ENCODE peak calls at places on chromosomes 16 and 17, in ten cellular contexts. T is SJSA1; N is T-cell; D is uterus; Z is tibial nerve; H is C1 segment of cervical spinal cord; S is prostate gland; Y is NCI-H1092; E is DMS53; M is CD4-positive, CD25-positive, alpha-beta regulatory T cell. L is an unnamed sample.

GRCh38 chr17:80839401-80839800 is 152.2 kb upstream of the CHMP6 start:
- DNase-seq in T (no peak), N (no peak), D (no peak), Z (no peak), H (peak), S (no peak), Y (peak), E (no peak), M (no peak), L (no peak)

GRCh38 chr16:55136356-55136755 is 187.6 kb upstream of the IRX6 start:
- DNase-seq in T (no peak), N (no peak), D (no peak), Z (no peak), H (no peak), S (no peak), Y (no peak), E (no peak), M (no peak), L (no peak)

GRCh38 chr17:16989230-16989952 is 17.5 kb upstream of the TNFRSF13B start:
- DNase-seq in T (no peak), N (no peak), D (no peak), Z (no peak), H (no peak), S (no peak), Y (no peak), E (no peak), M (no peak), L (peak)

GRCh38 chr17:1684307-1685189 is at the start of gene PRPF8:
- DNase-seq in T (peak), N (peak), D (peak), Z (peak), H (peak), S (peak), Y (peak), E (peak), M (peak), L (peak)

GRCh38 chr17:34720760-34721159 is 141.4 kb downstream of the TMEM132E start:
- DNase-seq in T (no peak), N (no peak), D (no peak), Z (no peak), H (no peak), S (no peak), Y (no peak), E (no peak), M (no peak), L (no peak)

GRCh38 chr17:39781028-39781800 is 43.5 kb downstream of the GRB7 start:
- DNase-seq in T (no peak), N (no peak), D (no peak), Z (no peak), H (no peak), S (no peak), Y (no peak), E (no peak), M (no peak), L (no peak)

GRCh38 chr16:49826515-49826914 is 29.4 kb downstream of the ZNF423 start:
- DNase-seq in T (no peak), N (no peak), D (no peak), Z (no peak), H (no peak), S (no peak), Y (no peak), E (no peak), M (no peak), L (no peak)

GRCh38 chr16:17476414-17477259 is 5.9 kb upstream of the XYLT1 start:
- DNase-seq in T (peak), N (no peak), D (peak), Z (no peak), H (no peak), S (peak), Y (peak), E (peak), M (no peak), L (peak)

GRCh38 chr16:15057755-15058417 is 2.0 kb upstream of the NTAN1 start:
- DNase-seq in T (no peak), N (no peak), D (no peak), Z (no peak), H (no peak), S (no peak), Y (no peak), E (no peak), M (no peak), L (no peak)

GRCh38 chr17:73205326-73205980 is 12.6 kb downstream of the COG1 start:
- DNase-seq in T (no peak), N (no peak), D (no peak), Z (no peak), H (no peak), S (peak), Y (peak), E (peak), M (no peak), L (no peak)

GRCh38 chr17:81323411-81323868 is 28.3 kb upstream of the SLC38A10 start:
- DNase-seq in T (no peak), N (no peak), D (no peak), Z (no peak), H (no peak), S (no peak), Y (no peak), E (no peak), M (no peak), L (no peak)

GRCh38 chr16:81526199-81526598 is 81.6 kb downstream of the CMIP start:
- DNase-seq in T (no peak), N (no peak), D (no peak), Z (no peak), H (no peak), S (no peak), Y (no peak), E (no peak), M (no peak), L (no peak)

GRCh38 chr17:49820773-49821172 is 27.1 kb downstream of the TAC4 start:
- DNase-seq in T (no peak), N (no peak), D (no peak), Z (no peak), H (no peak), S (no peak), Y (no peak), E (no peak), M (no peak), L (no peak)

GRCh38 chr17:6365187-6365943 is 69.6 kb downstream of the AIPL1 start:
- DNase-seq in T (no peak), N (no peak), D (no peak), Z (no peak), H (no peak), S (no peak), Y (no peak), E (no peak), M (no peak), L (no peak)

GRCh38 chr17:19410875-19411291 is at the start of gene RNF112:
- DNase-seq in T (no peak), N (no peak), D (no peak), Z (no peak), H (no peak), S (no peak), Y (no peak), E (no peak), M (no peak), L (no peak)

GRCh38 chr17:49995055-49995738 is at the start of gene DLX3:
- DNase-seq in T (peak), N (no peak), D (peak), Z (no peak), H (no peak), S (peak), Y (peak), E (peak), M (no peak), L (no peak)

GRCh38 chr17:29571486-29571882 is 3.0 kb downstream of the TP53I13 start:
- DNase-seq in T (no peak), N (no peak), D (no peak), Z (no peak), H (no peak), S (no peak), Y (no peak), E (no peak), M (no peak), L (no peak)

GRCh38 chr16:82088483-82088882 is 53.4 kb downstream of the HSD17B2 start:
- DNase-seq in T (no peak), N (no peak), D (peak), Z (no peak), H (no peak), S (peak), Y (no peak), E (no peak), M (no peak), L (no peak)

GRCh38 chr16:4298761-4299522 is 16.9 kb upstream of the GLIS2 start:
- DNase-seq in T (peak), N (no peak), D (peak), Z (no peak), H (no peak), S (peak), Y (no peak), E (no peak), M (no peak), L (no peak)

GRCh38 chr16:54054237-54054780 is 232.3 kb downstream of the IRX3 start:
- DNase-seq in T (no peak), N (no peak), D (no peak), Z (no peak), H (no peak), S (no peak), Y (peak), E (no peak), M (no peak), L (no peak)

GRCh38 chr16:1163567-1164055 is 10.7 kb downstream of the CACNA1H start:
- DNase-seq in T (peak), N (no peak), D (no peak), Z (no peak), H (peak), S (no peak), Y (no peak), E (no peak), M (no peak), L (no peak)

GRCh38 chr17:57612202-57613071 is 132.7 kb downstream of the CCDC182 start:
- DNase-seq in T (no peak), N (no peak), D (no peak), Z (no peak), H (no peak), S (no peak), Y (no peak), E (peak), M (no peak), L (peak)

GRCh38 chr17:8125196-8125946 is 1.5 kb upstream of the HES7 start:
- DNase-seq in T (peak), N (peak), D (peak), Z (peak), H (peak), S (peak), Y (peak), E (peak), M (peak), L (peak)

GRCh38 chr17:61635913-61636432 is 45.0 kb upstream of the NACA2 start:
- DNase-seq in T (peak), N (peak), D (no peak), Z (no peak), H (no peak), S (peak), Y (peak), E (peak), M (peak), L (peak)

GRCh38 chr17:16215965-16216316 is 607 bp upstream of the NCOR1 start:
- DNase-seq in T (no peak), N (peak), D (peak), Z (no peak), H (no peak), S (no peak), Y (no peak), E (peak), M (no peak), L (peak)

GRCh38 chr17:74522381-74523090 is 8.7 kb downstream of the CD300LB start:
- DNase-seq in T (no peak), N (no peak), D (no peak), Z (no peak), H (no peak), S (no peak), Y (no peak), E (no peak), M (no peak), L (no peak)

GRCh38 chr16:17552351-17552750 is 81.6 kb upstream of the XYLT1 start:
- DNase-seq in T (no peak), N (no peak), D (no peak), Z (no peak), H (no peak), S (no peak), Y (no peak), E (no peak), M (no peak), L (no peak)

GRCh38 chr16:16798504-16798903 is 419.6 kb downstream of the NPIPA7 start:
- DNase-seq in T (no peak), N (no peak), D (no peak), Z (no peak), H (no peak), S (no peak), Y (no peak), E (no peak), M (no peak), L (no peak)

GRCh38 chr16:84643180-84643583 is 5.1 kb upstream of the KLHL36 start:
- DNase-seq in T (peak), N (no peak), D (peak), Z (peak), H (no peak), S (peak), Y (no peak), E (peak), M (no peak), L (no peak)

GRCh38 chr16:81582655-81583441 is 138.2 kb downstream of the CMIP start:
- DNase-seq in T (no peak), N (no peak), D (no peak), Z (no peak), H (peak), S (no peak), Y (no peak), E (no peak), M (no peak), L (no peak)

GRCh38 chr17:50798424-50799344 is 31.4 kb upstream of the ANKRD40CL start:
- DNase-seq in T (no peak), N (no peak), D (no peak), Z (no peak), H (no peak), S (peak), Y (no peak), E (no peak), M (no peak), L (no peak)

GRCh38 chr17:38349097-38349904 is 2.3 kb upstream of the SOCS7 start:
- DNase-seq in T (peak), N (peak), D (peak), Z (peak), H (peak), S (peak), Y (peak), E (peak), M (peak), L (peak)

GRCh38 chr17:49486012-49486641 is 9.0 kb upstream of the NGFR start:
- DNase-seq in T (no peak), N (no peak), D (no peak), Z (no peak), H (no peak), S (no peak), Y (no peak), E (peak), M (no peak), L (no peak)

GRCh38 chr17:81831563-81831956 is 1.5 kb downstream of the MCRIP1 start:
- DNase-seq in T (no peak), N (no peak), D (no peak), Z (no peak), H (no peak), S (no peak), Y (no peak), E (no peak), M (no peak), L (no peak)

GRCh38 chr17:75899353-75899752 is 2.6 kb upstream of the TRIM65 start:
- DNase-seq in T (no peak), N (no peak), D (no peak), Z (no peak), H (no peak), S (no peak), Y (no peak), E (no peak), M (no peak), L (no peak)

GRCh38 chr17:55093358-55093757 is 124.8 kb downstream of the STXBP4 start:
- DNase-seq in T (no peak), N (no peak), D (no peak), Z (no peak), H (no peak), S (no peak), Y (no peak), E (no peak), M (no peak), L (no peak)

GRCh38 chr17:27586203-27586701 is 44.7 kb upstream of the LGALS9 start:
- DNase-seq in T (peak), N (no peak), D (no peak), Z (no peak), H (no peak), S (no peak), Y (no peak), E (no peak), M (no peak), L (no peak)

GRCh38 chr17:45225964-45226530 is 4.4 kb downstream of the FMNL1 start:
- DNase-seq in T (no peak), N (peak), D (peak), Z (peak), H (peak), S (no peak), Y (no peak), E (no peak), M (peak), L (peak)

L was measured in naive B cell.